ENCODE peak calls at places on chromosomes 12 and 14, in ten cellular contexts. M is tibial artery, I is heart right ventricle, E is lower leg skin, Q is NCI-H2171 treated with DMSO at 0.1 percent for 48 hours, K is progenitor cell of endocrine pancreas, Y is T-helper 1 cell, S is ELR, N is T-helper 9 cell, W is ELF-1. T is an unnamed sample.

GRCh38 chr14:90970167-90970600 is 90.3 kb downstream of the RPS6KA5 start:
- DNase-seq in K (no peak), W (no peak), E (no peak), S (peak), Y (no peak), N (no peak), I (no peak), M (no peak), Q (no peak), T (no peak)

GRCh38 chr12:121223947-121224285 is 14.0 kb downstream of the P2RX4 start:
- DNase-seq in I (no peak), K (no peak), M (no peak), W (no peak), S (no peak), Y (no peak), E (no peak), Q (no peak), N (no peak), T (no peak)

GRCh38 chr12:46675736-46676135 is 150.1 kb downstream of the SLC38A4 start:
- DNase-seq in Q (peak), K (no peak), N (no peak), W (no peak), S (peak), M (no peak), Y (no peak), E (no peak), I (peak), T (no peak)

GRCh38 chr12:120997448-120997847 is 18.8 kb downstream of the C12orf43 start:
- DNase-seq in Y (no peak), K (no peak), E (no peak), W (no peak), S (no peak), I (no peak), N (no peak), Q (no peak), M (no peak), T (no peak)

GRCh38 chr12:70556179-70556869 is 80.9 kb downstream of the PTPRB start:
- DNase-seq in N (no peak), S (no peak), Y (no peak), W (no peak), I (no peak), E (no peak), Q (no peak), M (no peak), K (no peak), T (no peak)

GRCh38 chr12:128853321-128854197 is at the start of gene GLT1D1:
- DNase-seq in I (no peak), K (peak), Y (no peak), E (no peak), M (no peak), W (no peak), N (no peak), S (no peak), Q (no peak), T (no peak)

GRCh38 chr14:93731753-93732152 is 56.5 kb downstream of the PRIMA1 start:
- DNase-seq in Y (no peak), E (no peak), W (no peak), K (no peak), Q (no peak), S (no peak), M (no peak), N (no peak), I (no peak), T (peak)

GRCh38 chr14:103542545-103543088 is 13.6 kb downstream of the TRMT61A start:
- DNase-seq in S (no peak), Q (peak), N (no peak), E (no peak), M (peak), W (peak), I (peak), Y (no peak), K (peak), T (no peak)

GRCh38 chr14:75822522-75823288 is 159.1 kb downstream of the TGFB3 start:
- DNase-seq in I (no peak), M (no peak), K (no peak), W (no peak), E (no peak), Y (no peak), N (no peak), Q (no peak), S (peak), T (no peak)

GRCh38 chr12:127560041-127560478 is 706.9 kb upstream of the TMEM132C start:
- DNase-seq in N (no peak), W (no peak), M (no peak), S (no peak), Y (no peak), Q (no peak), K (no peak), E (no peak), I (no peak), T (no peak)

GRCh38 chr12:102407776-102408486 is 72.4 kb downstream of the IGF1 start:
- DNase-seq in Q (no peak), Y (no peak), I (no peak), N (no peak), E (no peak), W (no peak), K (no peak), S (peak), M (no peak), T (no peak)

GRCh38 chr12:117012189-117012805 is 86.9 kb downstream of the TESC start:
- DNase-seq in S (peak), N (no peak), K (no peak), Q (no peak), E (no peak), I (no peak), M (no peak), Y (no peak), W (no peak), T (no peak)

GRCh38 chr14:84064756-84065155 is 1465.2 kb upstream of the FLRT2 start:
- DNase-seq in M (no peak), I (no peak), N (no peak), Q (no peak), Y (no peak), S (no peak), K (no peak), W (no peak), E (no peak), T (no peak)

GRCh38 chr14:101120636-101121398 is 217.3 kb upstream of the RTL1 start:
- DNase-seq in W (no peak), K (no peak), Y (no peak), I (peak), E (peak), S (no peak), N (no peak), M (peak), Q (peak), T (peak)

GRCh38 chr12:49352351-49352750 is 5.7 kb downstream of the DNAJC22 start:
- DNase-seq in M (peak), Q (no peak), E (no peak), K (no peak), Y (no peak), N (no peak), S (no peak), W (no peak), I (no peak), T (no peak)

GRCh38 chr14:35051796-35052195 is 5.7 kb downstream of the FAM177A1 start:
- DNase-seq in I (no peak), S (no peak), Y (no peak), K (no peak), N (no peak), W (no peak), Q (no peak), M (no peak), E (no peak), T (no peak)

GRCh38 chr14:94562941-94563883 is 2.0 kb downstream of the SERPINA4 start:
- DNase-seq in M (peak), E (no peak), Y (no peak), N (no peak), K (no peak), Q (no peak), S (no peak), W (no peak), I (no peak), T (no peak)

GRCh38 chr12:12975322-12976077 is 23.5 kb upstream of the GPRC5D start:
- DNase-seq in K (no peak), N (no peak), I (no peak), W (peak), S (peak), Q (peak), M (peak), E (no peak), Y (no peak), T (no peak)

GRCh38 chr12:104057771-104058197 is 6.5 kb upstream of the HCFC2 start:
- DNase-seq in I (no peak), K (no peak), M (no peak), Y (no peak), Q (peak), W (peak), S (peak), E (no peak), N (no peak), T (no peak)

GRCh38 chr12:59122784-59123183 is 202.5 kb upstream of the LRIG3 start:
- DNase-seq in E (peak), N (no peak), K (no peak), M (no peak), W (no peak), Q (no peak), I (no peak), Y (no peak), S (no peak), T (no peak)

GRCh38 chr14:29804481-29804880 is 123.2 kb downstream of the PRKD1 start:
- DNase-seq in E (no peak), S (no peak), M (no peak), I (no peak), N (no peak), K (no peak), Q (no peak), Y (no peak), W (no peak), T (no peak)

GRCh38 chr12:14258468-14258947 is 107.0 kb upstream of the ATF7IP start:
- DNase-seq in Y (no peak), I (no peak), Q (no peak), K (no peak), M (no peak), E (no peak), N (no peak), S (peak), W (no peak), T (peak)

GRCh38 chr12:57838594-57839302 is 7.8 kb downstream of the CTDSP2 start:
- DNase-seq in S (peak), I (no peak), Q (no peak), K (no peak), M (no peak), E (no peak), N (no peak), W (no peak), Y (no peak), T (no peak)

GRCh38 chr14:100531591-100532121 is 55.6 kb downstream of the BEGAIN start:
- DNase-seq in Y (no peak), K (peak), E (no peak), M (no peak), S (no peak), I (no peak), W (no peak), N (no peak), Q (no peak), T (peak)

GRCh38 chr12:49260165-49260564 is 4.7 kb upstream of the TUBA1C start:
- DNase-seq in K (no peak), W (no peak), Q (no peak), M (no peak), E (no peak), Y (no peak), N (no peak), I (no peak), S (peak), T (no peak)

GRCh38 chr14:81323621-81324400 is 76.3 kb downstream of the STON2 start:
- DNase-seq in Q (peak), M (no peak), Y (no peak), N (no peak), W (peak), E (peak), K (peak), S (peak), I (no peak), T (peak)

T was measured in lung.